ENCODE peak calls at places on chromosome 9, in ten cellular contexts. One of them, this sample, is unnamed.
A peak's percentile ranks its signal among the peaks of the same experiment; 100 is the strongest.

GRCh38 chr9:28610339-28610738 is 1037.1 kb upstream of the C9orf72 start:
- ATAC-seq in upper lobe of right lung: no peak
- ATAC-seq in stimulated activated naive B cell treated with anti-CD40 and anti-IgM and Interleukin-4, amounts not matched to agents 10 μg/mL and 1 μg/mL and 100 μg/mL, for 72 hours: no peak
- ATAC-seq in right cardiac atrium: no peak
- ATAC-seq in stimulated activated naive CD8-positive, alpha-beta T cell treated with anti-CD3 and anti-CD28 coated beads, Interleukin-15, amount 100 ng/mL, for 72 hours: no peak
- ATAC-seq in activated T-cell treated with anti-CD3 and anti-CD28 coated beads, Interleukin-2, amount 50 U/mL, for 4 hours: no peak
- ATAC-seq in activated naive CD8-positive, alpha-beta T cell treated with anti-CD3 and anti-CD28 coated beads, Interleukin-2, amount 50 U/mL, for 24 hours: no peak
- ATAC-seq in naive thymus-derived CD4-positive, alpha-beta T cell: no peak
- ATAC-seq in aorta: no peak
- ATAC-seq in activated CD8-positive, alpha-beta T cell treated with anti-CD3 and anti-CD28 coated beads, Interleukin-2, amount 10 ng/mL, durations not matched to agents 7 days and 5 days: no peak
- ATAC-seq in this sample: no peak

GRCh38 chr9:21381752-21382339 is 3.4 kb downstream of the IFNA2 start:
- ATAC-seq in upper lobe of right lung: peak; percentile 73
- ATAC-seq in stimulated activated naive B cell treated with anti-CD40 and anti-IgM and Interleukin-4, amounts not matched to agents 10 μg/mL and 1 μg/mL and 100 μg/mL, for 72 hours: peak; percentile 95
- ATAC-seq in right cardiac atrium: no peak
- ATAC-seq in stimulated activated naive CD8-positive, alpha-beta T cell treated with anti-CD3 and anti-CD28 coated beads, Interleukin-15, amount 100 ng/mL, for 72 hours: peak; percentile 97
- ATAC-seq in activated T-cell treated with anti-CD3 and anti-CD28 coated beads, Interleukin-2, amount 50 U/mL, for 4 hours: peak; percentile 90
- ATAC-seq in activated naive CD8-positive, alpha-beta T cell treated with anti-CD3 and anti-CD28 coated beads, Interleukin-2, amount 50 U/mL, for 24 hours: peak; percentile 88
- ATAC-seq in naive thymus-derived CD4-positive, alpha-beta T cell: peak; percentile 87
- ATAC-seq in aorta: no peak
- ATAC-seq in activated CD8-positive, alpha-beta T cell treated with anti-CD3 and anti-CD28 coated beads, Interleukin-2, amount 10 ng/mL, durations not matched to agents 7 days and 5 days: peak; percentile 90
- ATAC-seq in this sample: no peak

GRCh38 chr9:85117831-85118230 is 448.3 kb downstream of the NTRK2 start:
- ATAC-seq in upper lobe of right lung: no peak
- ATAC-seq in stimulated activated naive B cell treated with anti-CD40 and anti-IgM and Interleukin-4, amounts not matched to agents 10 μg/mL and 1 μg/mL and 100 μg/mL, for 72 hours: no peak
- ATAC-seq in right cardiac atrium: no peak
- ATAC-seq in stimulated activated naive CD8-positive, alpha-beta T cell treated with anti-CD3 and anti-CD28 coated beads, Interleukin-15, amount 100 ng/mL, for 72 hours: no peak
- ATAC-seq in activated T-cell treated with anti-CD3 and anti-CD28 coated beads, Interleukin-2, amount 50 U/mL, for 4 hours: no peak
- ATAC-seq in activated naive CD8-positive, alpha-beta T cell treated with anti-CD3 and anti-CD28 coated beads, Interleukin-2, amount 50 U/mL, for 24 hours: no peak
- ATAC-seq in naive thymus-derived CD4-positive, alpha-beta T cell: no peak
- ATAC-seq in aorta: no peak
- ATAC-seq in activated CD8-positive, alpha-beta T cell treated with anti-CD3 and anti-CD28 coated beads, Interleukin-2, amount 10 ng/mL, durations not matched to agents 7 days and 5 days: no peak
- ATAC-seq in this sample: no peak

GRCh38 chr9:36925033-36925432 is 109.0 kb downstream of the PAX5 start:
- ATAC-seq in upper lobe of right lung: no peak
- ATAC-seq in stimulated activated naive B cell treated with anti-CD40 and anti-IgM and Interleukin-4, amounts not matched to agents 10 μg/mL and 1 μg/mL and 100 μg/mL, for 72 hours: no peak
- ATAC-seq in right cardiac atrium: no peak
- ATAC-seq in stimulated activated naive CD8-positive, alpha-beta T cell treated with anti-CD3 and anti-CD28 coated beads, Interleukin-15, amount 100 ng/mL, for 72 hours: no peak
- ATAC-seq in activated T-cell treated with anti-CD3 and anti-CD28 coated beads, Interleukin-2, amount 50 U/mL, for 4 hours: no peak
- ATAC-seq in activated naive CD8-positive, alpha-beta T cell treated with anti-CD3 and anti-CD28 coated beads, Interleukin-2, amount 50 U/mL, for 24 hours: no peak
- ATAC-seq in naive thymus-derived CD4-positive, alpha-beta T cell: no peak
- ATAC-seq in aorta: no peak
- ATAC-seq in activated CD8-positive, alpha-beta T cell treated with anti-CD3 and anti-CD28 coated beads, Interleukin-2, amount 10 ng/mL, durations not matched to agents 7 days and 5 days: no peak
- ATAC-seq in this sample: no peak

GRCh38 chr9:85729882-85730281 is 11.9 kb downstream of the AGTPBP1 start:
- ATAC-seq in upper lobe of right lung: peak; percentile 88
- ATAC-seq in stimulated activated naive B cell treated with anti-CD40 and anti-IgM and Interleukin-4, amounts not matched to agents 10 μg/mL and 1 μg/mL and 100 μg/mL, for 72 hours: no peak
- ATAC-seq in right cardiac atrium: peak; percentile 43
- ATAC-seq in stimulated activated naive CD8-positive, alpha-beta T cell treated with anti-CD3 and anti-CD28 coated beads, Interleukin-15, amount 100 ng/mL, for 72 hours: peak; percentile 86
- ATAC-seq in activated T-cell treated with anti-CD3 and anti-CD28 coated beads, Interleukin-2, amount 50 U/mL, for 4 hours: no peak
- ATAC-seq in activated naive CD8-positive, alpha-beta T cell treated with anti-CD3 and anti-CD28 coated beads, Interleukin-2, amount 50 U/mL, for 24 hours: peak; percentile 66
- ATAC-seq in naive thymus-derived CD4-positive, alpha-beta T cell: peak; percentile 76
- ATAC-seq in aorta: no peak
- ATAC-seq in activated CD8-positive, alpha-beta T cell treated with anti-CD3 and anti-CD28 coated beads, Interleukin-2, amount 10 ng/mL, durations not matched to agents 7 days and 5 days: no peak
- ATAC-seq in this sample: no peak

GRCh38 chr9:110006657-110007056 is 201.3 kb downstream of the C9orf152 start:
- ATAC-seq in upper lobe of right lung: no peak
- ATAC-seq in stimulated activated naive B cell treated with anti-CD40 and anti-IgM and Interleukin-4, amounts not matched to agents 10 μg/mL and 1 μg/mL and 100 μg/mL, for 72 hours: no peak
- ATAC-seq in right cardiac atrium: no peak
- ATAC-seq in stimulated activated naive CD8-positive, alpha-beta T cell treated with anti-CD3 and anti-CD28 coated beads, Interleukin-15, amount 100 ng/mL, for 72 hours: no peak
- ATAC-seq in activated T-cell treated with anti-CD3 and anti-CD28 coated beads, Interleukin-2, amount 50 U/mL, for 4 hours: no peak
- ATAC-seq in activated naive CD8-positive, alpha-beta T cell treated with anti-CD3 and anti-CD28 coated beads, Interleukin-2, amount 50 U/mL, for 24 hours: no peak
- ATAC-seq in naive thymus-derived CD4-positive, alpha-beta T cell: no peak
- ATAC-seq in aorta: no peak
- ATAC-seq in activated CD8-positive, alpha-beta T cell treated with anti-CD3 and anti-CD28 coated beads, Interleukin-2, amount 10 ng/mL, durations not matched to agents 7 days and 5 days: no peak
- ATAC-seq in this sample: no peak

GRCh38 chr9:135201711-135202110 is 114.2 kb downstream of the OLFM1 start:
- ATAC-seq in upper lobe of right lung: no peak
- ATAC-seq in stimulated activated naive B cell treated with anti-CD40 and anti-IgM and Interleukin-4, amounts not matched to agents 10 μg/mL and 1 μg/mL and 100 μg/mL, for 72 hours: no peak
- ATAC-seq in right cardiac atrium: no peak
- ATAC-seq in stimulated activated naive CD8-positive, alpha-beta T cell treated with anti-CD3 and anti-CD28 coated beads, Interleukin-15, amount 100 ng/mL, for 72 hours: no peak
- ATAC-seq in activated T-cell treated with anti-CD3 and anti-CD28 coated beads, Interleukin-2, amount 50 U/mL, for 4 hours: no peak
- ATAC-seq in activated naive CD8-positive, alpha-beta T cell treated with anti-CD3 and anti-CD28 coated beads, Interleukin-2, amount 50 U/mL, for 24 hours: no peak
- ATAC-seq in naive thymus-derived CD4-positive, alpha-beta T cell: no peak
- ATAC-seq in aorta: no peak
- ATAC-seq in activated CD8-positive, alpha-beta T cell treated with anti-CD3 and anti-CD28 coated beads, Interleukin-2, amount 10 ng/mL, durations not matched to agents 7 days and 5 days: no peak
- ATAC-seq in this sample: no peak

GRCh38 chr9:68546596-68547390 is 6.1 kb upstream of the TMEM252 start:
- ATAC-seq in upper lobe of right lung: peak; percentile 87
- ATAC-seq in stimulated activated naive B cell treated with anti-CD40 and anti-IgM and Interleukin-4, amounts not matched to agents 10 μg/mL and 1 μg/mL and 100 μg/mL, for 72 hours: peak; percentile 93
- ATAC-seq in right cardiac atrium: peak; percentile 74
- ATAC-seq in stimulated activated naive CD8-positive, alpha-beta T cell treated with anti-CD3 and anti-CD28 coated beads, Interleukin-15, amount 100 ng/mL, for 72 hours: peak; percentile 70
- ATAC-seq in activated T-cell treated with anti-CD3 and anti-CD28 coated beads, Interleukin-2, amount 50 U/mL, for 4 hours: peak; percentile 28
- ATAC-seq in activated naive CD8-positive, alpha-beta T cell treated with anti-CD3 and anti-CD28 coated beads, Interleukin-2, amount 50 U/mL, for 24 hours: peak; percentile 33
- ATAC-seq in naive thymus-derived CD4-positive, alpha-beta T cell: peak; percentile 83
- ATAC-seq in aorta: peak; percentile 71
- ATAC-seq in activated CD8-positive, alpha-beta T cell treated with anti-CD3 and anti-CD28 coated beads, Interleukin-2, amount 10 ng/mL, durations not matched to agents 7 days and 5 days: no peak
- ATAC-seq in this sample: peak; percentile 62

GRCh38 chr9:7976856-7977255 is 177.3 kb upstream of the DMAC1 start:
- ATAC-seq in upper lobe of right lung: no peak
- ATAC-seq in stimulated activated naive B cell treated with anti-CD40 and anti-IgM and Interleukin-4, amounts not matched to agents 10 μg/mL and 1 μg/mL and 100 μg/mL, for 72 hours: peak; percentile 4
- ATAC-seq in right cardiac atrium: no peak
- ATAC-seq in stimulated activated naive CD8-positive, alpha-beta T cell treated with anti-CD3 and anti-CD28 coated beads, Interleukin-15, amount 100 ng/mL, for 72 hours: peak; percentile 15
- ATAC-seq in activated T-cell treated with anti-CD3 and anti-CD28 coated beads, Interleukin-2, amount 50 U/mL, for 4 hours: peak; percentile 1
- ATAC-seq in activated naive CD8-positive, alpha-beta T cell treated with anti-CD3 and anti-CD28 coated beads, Interleukin-2, amount 50 U/mL, for 24 hours: no peak
- ATAC-seq in naive thymus-derived CD4-positive, alpha-beta T cell: peak; percentile 5
- ATAC-seq in aorta: no peak
- ATAC-seq in activated CD8-positive, alpha-beta T cell treated with anti-CD3 and anti-CD28 coated beads, Interleukin-2, amount 10 ng/mL, durations not matched to agents 7 days and 5 days: peak; percentile 32
- ATAC-seq in this sample: no peak

GRCh38 chr9:109254317-109254716 is 66.5 kb downstream of the EPB41L4B start:
- ATAC-seq in upper lobe of right lung: no peak
- ATAC-seq in stimulated activated naive B cell treated with anti-CD40 and anti-IgM and Interleukin-4, amounts not matched to agents 10 μg/mL and 1 μg/mL and 100 μg/mL, for 72 hours: no peak
- ATAC-seq in right cardiac atrium: peak; percentile 1
- ATAC-seq in stimulated activated naive CD8-positive, alpha-beta T cell treated with anti-CD3 and anti-CD28 coated beads, Interleukin-15, amount 100 ng/mL, for 72 hours: no peak
- ATAC-seq in activated T-cell treated with anti-CD3 and anti-CD28 coated beads, Interleukin-2, amount 50 U/mL, for 4 hours: no peak
- ATAC-seq in activated naive CD8-positive, alpha-beta T cell treated with anti-CD3 and anti-CD28 coated beads, Interleukin-2, amount 50 U/mL, for 24 hours: no peak
- ATAC-seq in naive thymus-derived CD4-positive, alpha-beta T cell: no peak
- ATAC-seq in aorta: no peak
- ATAC-seq in activated CD8-positive, alpha-beta T cell treated with anti-CD3 and anti-CD28 coated beads, Interleukin-2, amount 10 ng/mL, durations not matched to agents 7 days and 5 days: no peak
- ATAC-seq in this sample: no peak

GRCh38 chr9:116163293-116164055 is 9.9 kb downstream of the PAPPA start:
- ATAC-seq in upper lobe of right lung: peak; percentile 40
- ATAC-seq in stimulated activated naive B cell treated with anti-CD40 and anti-IgM and Interleukin-4, amounts not matched to agents 10 μg/mL and 1 μg/mL and 100 μg/mL, for 72 hours: no peak
- ATAC-seq in right cardiac atrium: no peak
- ATAC-seq in stimulated activated naive CD8-positive, alpha-beta T cell treated with anti-CD3 and anti-CD28 coated beads, Interleukin-15, amount 100 ng/mL, for 72 hours: no peak
- ATAC-seq in activated T-cell treated with anti-CD3 and anti-CD28 coated beads, Interleukin-2, amount 50 U/mL, for 4 hours: no peak
- ATAC-seq in activated naive CD8-positive, alpha-beta T cell treated with anti-CD3 and anti-CD28 coated beads, Interleukin-2, amount 50 U/mL, for 24 hours: no peak
- ATAC-seq in naive thymus-derived CD4-positive, alpha-beta T cell: no peak
- ATAC-seq in aorta: no peak
- ATAC-seq in activated CD8-positive, alpha-beta T cell treated with anti-CD3 and anti-CD28 coated beads, Interleukin-2, amount 10 ng/mL, durations not matched to agents 7 days and 5 days: no peak
- ATAC-seq in this sample: no peak

GRCh38 chr9:133571896-133572595 is 37.1 kb downstream of the FAM163B start:
- ATAC-seq in upper lobe of right lung: no peak
- ATAC-seq in stimulated activated naive B cell treated with anti-CD40 and anti-IgM and Interleukin-4, amounts not matched to agents 10 μg/mL and 1 μg/mL and 100 μg/mL, for 72 hours: no peak
- ATAC-seq in right cardiac atrium: no peak
- ATAC-seq in stimulated activated naive CD8-positive, alpha-beta T cell treated with anti-CD3 and anti-CD28 coated beads, Interleukin-15, amount 100 ng/mL, for 72 hours: no peak
- ATAC-seq in activated T-cell treated with anti-CD3 and anti-CD28 coated beads, Interleukin-2, amount 50 U/mL, for 4 hours: no peak
- ATAC-seq in activated naive CD8-positive, alpha-beta T cell treated with anti-CD3 and anti-CD28 coated beads, Interleukin-2, amount 50 U/mL, for 24 hours: peak; percentile 4
- ATAC-seq in naive thymus-derived CD4-positive, alpha-beta T cell: no peak
- ATAC-seq in aorta: no peak
- ATAC-seq in activated CD8-positive, alpha-beta T cell treated with anti-CD3 and anti-CD28 coated beads, Interleukin-2, amount 10 ng/mL, durations not matched to agents 7 days and 5 days: no peak
- ATAC-seq in this sample: no peak

GRCh38 chr9:111068816-111069215 is 30.5 kb upstream of the LPAR1 start:
- ATAC-seq in upper lobe of right lung: peak; percentile 77
- ATAC-seq in stimulated activated naive B cell treated with anti-CD40 and anti-IgM and Interleukin-4, amounts not matched to agents 10 μg/mL and 1 μg/mL and 100 μg/mL, for 72 hours: no peak
- ATAC-seq in right cardiac atrium: peak; percentile 64
- ATAC-seq in stimulated activated naive CD8-positive, alpha-beta T cell treated with anti-CD3 and anti-CD28 coated beads, Interleukin-15, amount 100 ng/mL, for 72 hours: no peak
- ATAC-seq in activated T-cell treated with anti-CD3 and anti-CD28 coated beads, Interleukin-2, amount 50 U/mL, for 4 hours: no peak
- ATAC-seq in activated naive CD8-positive, alpha-beta T cell treated with anti-CD3 and anti-CD28 coated beads, Interleukin-2, amount 50 U/mL, for 24 hours: no peak
- ATAC-seq in naive thymus-derived CD4-positive, alpha-beta T cell: peak; percentile 45
- ATAC-seq in aorta: peak; percentile 83
- ATAC-seq in activated CD8-positive, alpha-beta T cell treated with anti-CD3 and anti-CD28 coated beads, Interleukin-2, amount 10 ng/mL, durations not matched to agents 7 days and 5 days: no peak
- ATAC-seq in this sample: peak; percentile 72

GRCh38 chr9:112166176-112167140 is 8.6 kb downstream of the SUSD1 start:
- ATAC-seq in upper lobe of right lung: peak; percentile 67
- ATAC-seq in stimulated activated naive B cell treated with anti-CD40 and anti-IgM and Interleukin-4, amounts not matched to agents 10 μg/mL and 1 μg/mL and 100 μg/mL, for 72 hours: no peak
- ATAC-seq in right cardiac atrium: peak; percentile 90
- ATAC-seq in stimulated activated naive CD8-positive, alpha-beta T cell treated with anti-CD3 and anti-CD28 coated beads, Interleukin-15, amount 100 ng/mL, for 72 hours: no peak
- ATAC-seq in activated T-cell treated with anti-CD3 and anti-CD28 coated beads, Interleukin-2, amount 50 U/mL, for 4 hours: no peak
- ATAC-seq in activated naive CD8-positive, alpha-beta T cell treated with anti-CD3 and anti-CD28 coated beads, Interleukin-2, amount 50 U/mL, for 24 hours: no peak
- ATAC-seq in naive thymus-derived CD4-positive, alpha-beta T cell: no peak
- ATAC-seq in aorta: peak; percentile 63
- ATAC-seq in activated CD8-positive, alpha-beta T cell treated with anti-CD3 and anti-CD28 coated beads, Interleukin-2, amount 10 ng/mL, durations not matched to agents 7 days and 5 days: no peak
- ATAC-seq in this sample: peak; percentile 41

GRCh38 chr9:12874395-12874794 is 99.6 kb downstream of the LURAP1L start:
- ATAC-seq in upper lobe of right lung: no peak
- ATAC-seq in stimulated activated naive B cell treated with anti-CD40 and anti-IgM and Interleukin-4, amounts not matched to agents 10 μg/mL and 1 μg/mL and 100 μg/mL, for 72 hours: no peak
- ATAC-seq in right cardiac atrium: no peak
- ATAC-seq in stimulated activated naive CD8-positive, alpha-beta T cell treated with anti-CD3 and anti-CD28 coated beads, Interleukin-15, amount 100 ng/mL, for 72 hours: no peak
- ATAC-seq in activated T-cell treated with anti-CD3 and anti-CD28 coated beads, Interleukin-2, amount 50 U/mL, for 4 hours: no peak
- ATAC-seq in activated naive CD8-positive, alpha-beta T cell treated with anti-CD3 and anti-CD28 coated beads, Interleukin-2, amount 50 U/mL, for 24 hours: no peak
- ATAC-seq in naive thymus-derived CD4-positive, alpha-beta T cell: no peak
- ATAC-seq in aorta: no peak
- ATAC-seq in activated CD8-positive, alpha-beta T cell treated with anti-CD3 and anti-CD28 coated beads, Interleukin-2, amount 10 ng/mL, durations not matched to agents 7 days and 5 days: no peak
- ATAC-seq in this sample: no peak

GRCh38 chr9:93288341-93288740 is 104.4 kb downstream of the WNK2 start:
- ATAC-seq in upper lobe of right lung: peak; percentile 63
- ATAC-seq in stimulated activated naive B cell treated with anti-CD40 and anti-IgM and Interleukin-4, amounts not matched to agents 10 μg/mL and 1 μg/mL and 100 μg/mL, for 72 hours: no peak
- ATAC-seq in right cardiac atrium: peak; percentile 18
- ATAC-seq in stimulated activated naive CD8-positive, alpha-beta T cell treated with anti-CD3 and anti-CD28 coated beads, Interleukin-15, amount 100 ng/mL, for 72 hours: no peak
- ATAC-seq in activated T-cell treated with anti-CD3 and anti-CD28 coated beads, Interleukin-2, amount 50 U/mL, for 4 hours: no peak
- ATAC-seq in activated naive CD8-positive, alpha-beta T cell treated with anti-CD3 and anti-CD28 coated beads, Interleukin-2, amount 50 U/mL, for 24 hours: no peak
- ATAC-seq in naive thymus-derived CD4-positive, alpha-beta T cell: no peak
- ATAC-seq in aorta: no peak
- ATAC-seq in activated CD8-positive, alpha-beta T cell treated with anti-CD3 and anti-CD28 coated beads, Interleukin-2, amount 10 ng/mL, durations not matched to agents 7 days and 5 days: no peak
- ATAC-seq in this sample: no peak

This sample was measured in gastroesophageal sphincter.